ENCODE peak calls at places on chromosomes 11 and 22, in four cellular contexts. D, X, Z and A are unnamed samples.

GRCh38 chr11:72441647-72442267 is 7.4 kb upstream of the CLPB start:
- DNase-seq in D (peak; percentile 90), X (no peak), Z (no peak), A (no peak)

GRCh38 chr22:17601031-17601430 is 27.5 kb downstream of the ATP6V1E1 start:
- DNase-seq in D (no peak), X (no peak), Z (no peak), A (no peak)

GRCh38 chr11:8028766-8029165 is 41.6 kb downstream of the EIF3F start:
- DNase-seq in D (no peak), X (no peak), Z (no peak), A (no peak)

GRCh38 chr11:47409440-47410403 is 1.3 kb downstream of the SLC39A13 start:
- DNase-seq in D (no peak), X (no peak), Z (no peak), A (no peak)

GRCh38 chr22:44020981-44021380 is 3.1 kb upstream of the PARVB start:
- DNase-seq in D (no peak), X (no peak), Z (no peak), A (no peak)

GRCh38 chr22:46738961-46739870 is 1.2 kb upstream of the CERK start:
- DNase-seq in D (peak; percentile 22), X (no peak), Z (peak; percentile 40), A (no peak)

GRCh38 chr11:24324211-24324610 is 172.6 kb upstream of the LUZP2 start:
- DNase-seq in D (no peak), X (no peak), Z (no peak), A (no peak)

GRCh38 chr22:26740253-26740652 is 82.9 kb downstream of the MIAT start:
- DNase-seq in D (no peak), X (no peak), Z (no peak), A (no peak)

GRCh38 chr11:19615503-19615902 is 97.1 kb upstream of the NAV2 start:
- DNase-seq in D (no peak), X (no peak), Z (no peak), A (no peak)

GRCh38 chr22:35868938-35869337 is 151.3 kb downstream of the APOL5 start:
- DNase-seq in D (no peak), X (no peak), Z (no peak), A (no peak)

GRCh38 chr22:18983120-18983651 is 47.1 kb upstream of the PRODH start:
- DNase-seq in D (no peak), X (no peak), Z (no peak), A (no peak)

GRCh38 chr11:82765466-82766034 is 31.9 kb upstream of the FAM181B start:
- DNase-seq in D (no peak), X (no peak), Z (no peak), A (no peak)

GRCh38 chr11:12244156-12244555 is 133.2 kb upstream of the PARVA start:
- DNase-seq in D (no peak), X (no peak), Z (no peak), A (no peak)

GRCh38 chr11:95512682-95513081 is 276.9 kb downstream of the FAM76B start:
- DNase-seq in D (no peak), X (no peak), Z (no peak), A (peak; percentile 7)

GRCh38 chr11:134238956-134239355 is 14.2 kb downstream of the THYN1 start:
- DNase-seq in D (no peak), X (no peak), Z (no peak), A (no peak)

GRCh38 chr11:64226507-64227051 is 505 bp downstream of the NUDT22 start:
- DNase-seq in D (peak; percentile 57), X (no peak), Z (no peak), A (no peak)

GRCh38 chr11:62443390-62444201 is 24.8 kb downstream of the SCGB1A1 start:
- DNase-seq in D (no peak), X (no peak), Z (no peak), A (no peak)

GRCh38 chr11:124752471-124753100 is 531 bp upstream of the VSIG2 start:
- DNase-seq in D (no peak), X (no peak), Z (no peak), A (no peak)

GRCh38 chr22:23837911-23838685 is 708 bp downstream of the DERL3 start:
- DNase-seq in D (no peak), X (no peak), Z (no peak), A (no peak)

GRCh38 chr11:24734742-24735141 is 237.9 kb downstream of the LUZP2 start:
- DNase-seq in D (no peak), X (no peak), Z (no peak), A (no peak)

GRCh38 chr11:50170115-50170514 is 137.4 kb downstream of the OR4C45 start:
- DNase-seq in D (no peak), X (no peak), Z (no peak), A (no peak)

GRCh38 chr22:26461188-26461810 is 22.3 kb downstream of the HPS4 start:
- DNase-seq in D (no peak), X (peak; percentile 25), Z (peak; percentile 59), A (no peak)

GRCh38 chr11:108324587-108324986 is 101.7 kb downstream of the ATM start:
- DNase-seq in D (no peak), X (no peak), Z (no peak), A (no peak)

GRCh38 chr11:102685769-102686168 is 19.8 kb downstream of the MMP27 start:
- DNase-seq in D (no peak), X (no peak), Z (no peak), A (no peak)

GRCh38 chr11:1271002-1271401 is 38.4 kb downstream of the TOLLIP start:
- DNase-seq in D (no peak), X (no peak), Z (no peak), A (no peak)

GRCh38 chr11:117950320-117950719 is 21.1 kb upstream of the TMPRSS13 start:
- DNase-seq in D (peak; percentile 50), X (no peak), Z (no peak), A (no peak)

GRCh38 chr11:78062671-78063070 is 990 bp upstream of the THRSP start:
- DNase-seq in D (no peak), X (no peak), Z (no peak), A (no peak)

GRCh38 chr11:61487342-61488025 is 21.1 kb upstream of the LRRC10B start:
- DNase-seq in D (no peak), X (no peak), Z (peak; percentile 20), A (no peak)

GRCh38 chr11:124761301-124762021 is 629 bp downstream of the ESAM start:
- DNase-seq in D (peak; percentile 51), X (no peak), Z (no peak), A (no peak)

GRCh38 chr11:35038211-35038930 is 100.6 kb upstream of the CD44 start:
- DNase-seq in D (no peak), X (no peak), Z (no peak), A (no peak)

GRCh38 chr11:66467756-66468155 is 1.1 kb downstream of the PELI3 start:
- DNase-seq in D (peak; percentile 60), X (no peak), Z (peak; percentile 99), A (no peak)

GRCh38 chr22:32771761-32772160 is 29.7 kb upstream of the TIMP3 start:
- DNase-seq in D (no peak), X (no peak), Z (no peak), A (no peak)

GRCh38 chr22:17939011-17939410 is 85.3 kb downstream of the MICAL3 start:
- DNase-seq in D (no peak), X (no peak), Z (no peak), A (no peak)

GRCh38 chr11:72524711-72525110 is 90.4 kb upstream of the CLPB start:
- DNase-seq in D (no peak), X (no peak), Z (no peak), A (no peak)